ENCODE peak calls at places on chromosomes 13 and 19, in nine cellular contexts. E is endothelial cell of umbilical vein, L is neural progenitor cell, C is GM23248, H is IMR-90, F is neuronal stem cell, J is H9, T is GM12878, X is HCT116. B is an unnamed sample.

GRCh38 chr19:47280183-47280797 is 5.6 kb downstream of the INAFM1 start:
- DNase-seq in E (peak), L (peak), C (peak), H (no peak), F (no peak), J (peak), T (no peak), X (no peak), B (no peak)

GRCh38 chr13:56755181-56755580 is 385.5 kb upstream of the PRR20A start:
- DNase-seq in E (peak), L (peak), C (no peak), H (no peak), F (no peak), J (no peak), T (no peak), X (no peak), B (no peak)

GRCh38 chr13:110824901-110825300 is 90.0 kb downstream of the ANKRD10 start:
- DNase-seq in E (no peak), L (no peak), C (peak), H (no peak), F (no peak), J (no peak), T (no peak), X (no peak), B (no peak)

GRCh38 chr13:29996316-29996715 is 145.9 kb upstream of the UBL3 start:
- DNase-seq in E (no peak), L (no peak), C (no peak), H (no peak), F (no peak), J (no peak), T (no peak), X (no peak), B (no peak)

GRCh38 chr19:46892252-46893179 is 31.7 kb downstream of the ARHGAP35 start:
- DNase-seq in E (no peak), L (no peak), C (no peak), H (no peak), F (no peak), J (no peak), T (peak), X (no peak), B (no peak)

GRCh38 chr13:95044452-95045205 is 256.6 kb downstream of the ABCC4 start:
- DNase-seq in E (no peak), L (no peak), C (no peak), H (no peak), F (no peak), J (no peak), T (no peak), X (no peak), B (no peak)

GRCh38 chr13:22114630-22115311 is 443.9 kb downstream of the FGF9 start:
- DNase-seq in E (no peak), L (no peak), C (peak), H (peak), F (no peak), J (no peak), T (peak), X (no peak), B (no peak)

GRCh38 chr19:10404888-10405808 is 1.8 kb upstream of the CDC37 start:
- DNase-seq in E (no peak), L (peak), C (peak), H (no peak), F (no peak), J (no peak), T (no peak), X (no peak), B (no peak)

GRCh38 chr19:27522223-27522622 is 1690.7 kb downstream of the UQCRFS1 start:
- DNase-seq in E (no peak), L (no peak), C (no peak), H (no peak), F (no peak), J (no peak), T (no peak), X (no peak), B (no peak)

GRCh38 chr13:85650613-85651012 is 148.6 kb downstream of the SLITRK6 start:
- DNase-seq in E (no peak), L (no peak), C (no peak), H (no peak), F (no peak), J (no peak), T (no peak), X (no peak), B (peak)

GRCh38 chr19:48403606-48404005 is 10.1 kb downstream of the GRIN2D start:
- DNase-seq in E (peak), L (peak), C (peak), H (peak), F (no peak), J (peak), T (no peak), X (no peak), B (peak)

GRCh38 chr19:43774103-43774939 is 6.5 kb downstream of the KCNN4 start:
- DNase-seq in E (peak), L (peak), C (peak), H (peak), F (peak), J (peak), T (no peak), X (no peak), B (no peak)

GRCh38 chr19:470701-471100 is 9.9 kb upstream of the SHC2 start:
- DNase-seq in E (no peak), L (no peak), C (no peak), H (no peak), F (no peak), J (no peak), T (no peak), X (no peak), B (no peak)

GRCh38 chr19:2600914-2601870 is 101.3 kb downstream of the GNG7 start:
- DNase-seq in E (no peak), L (no peak), C (no peak), H (no peak), F (no peak), J (no peak), T (no peak), X (no peak), B (no peak)

GRCh38 chr19:1360818-1361461 is 22.8 kb upstream of the NDUFS7 start:
- DNase-seq in E (peak), L (peak), C (peak), H (peak), F (no peak), J (no peak), T (no peak), X (no peak), B (peak)

GRCh38 chr19:6108721-6109633 is 1.3 kb downstream of the RFX2 start:
- DNase-seq in E (peak), L (peak), C (peak), H (peak), F (no peak), J (peak), T (no peak), X (no peak), B (peak)

GRCh38 chr13:113592571-113592970 is 8.0 kb downstream of the TFDP1 start:
- DNase-seq in E (no peak), L (no peak), C (peak), H (no peak), F (no peak), J (peak), T (no peak), X (no peak), B (no peak)

GRCh38 chr13:90591927-90592268 is 755.6 kb upstream of the MIR17HG start:
- DNase-seq in E (no peak), L (no peak), C (no peak), H (no peak), F (no peak), J (peak), T (no peak), X (no peak), B (peak)

GRCh38 chr13:107203146-107203847 is 635.4 kb upstream of the ARGLU1 start:
- DNase-seq in E (peak), L (peak), C (peak), H (no peak), F (peak), J (peak), T (no peak), X (no peak), B (no peak)

GRCh38 chr13:57933606-57934005 is 302.1 kb downstream of the PCDH17 start:
- DNase-seq in E (peak), L (no peak), C (no peak), H (no peak), F (no peak), J (no peak), T (no peak), X (no peak), B (no peak)

GRCh38 chr19:32566246-32566830 is 14.7 kb upstream of the PDCD5 start:
- DNase-seq in E (no peak), L (no peak), C (peak), H (peak), F (no peak), J (no peak), T (no peak), X (no peak), B (no peak)

GRCh38 chr19:54449701-54450069 is 686 bp downstream of the LENG8 start:
- DNase-seq in E (no peak), L (no peak), C (peak), H (peak), F (no peak), J (no peak), T (no peak), X (no peak), B (no peak)

GRCh38 chr13:50437252-50437651 is 406.2 kb downstream of the DLEU7 start:
- DNase-seq in E (no peak), L (no peak), C (peak), H (peak), F (no peak), J (no peak), T (no peak), X (no peak), B (no peak)
- H2AFZ ChIP-seq in E (no peak), L (no peak), C (no peak), H (no peak), F (no peak), J (no peak), T (no peak), X (no peak), B (no peak)

DNA sequence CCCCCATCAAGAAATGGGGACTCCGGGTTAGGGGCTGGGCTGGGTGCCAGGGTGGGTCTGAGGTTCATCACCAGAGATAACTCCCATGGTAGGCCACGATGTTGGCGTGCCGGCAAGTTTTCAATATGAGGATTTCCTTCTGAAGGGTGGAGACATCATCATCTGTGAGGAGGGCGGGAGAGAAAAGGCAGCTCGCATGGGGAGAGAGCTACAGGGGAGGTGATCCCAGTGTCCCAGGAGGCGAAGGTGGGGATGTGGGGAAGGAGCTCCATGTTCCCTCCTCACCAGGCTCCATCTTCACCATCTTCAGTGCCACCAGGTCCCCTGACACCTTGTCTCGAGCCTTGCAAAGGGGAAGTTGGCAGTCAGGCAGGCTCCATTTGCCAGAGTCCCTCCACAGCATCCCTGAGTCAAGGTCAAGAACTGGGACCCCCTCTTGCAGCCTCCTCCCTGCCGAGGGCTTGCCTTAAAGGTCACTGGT is 430 bp downstream of the MAP4K1 start:
- DNase-seq in E (no peak), L (no peak), C (no peak), H (no peak), F (no peak), J (no peak), T (peak), X (no peak), B (no peak)
- H2AFZ ChIP-seq in E (peak), L (no peak), C (no peak), H (peak), F (peak), J (no peak), T (peak), X (no peak), B (no peak)

GRCh38 chr19:16002380-16002779 is 53.6 kb downstream of the OR10H4 start:
- DNase-seq in E (no peak), L (no peak), C (no peak), H (peak), F (no peak), J (no peak), T (no peak), X (no peak), B (no peak)
- H2AFZ ChIP-seq in E (peak), L (no peak), C (peak), H (peak), F (peak), J (no peak), T (peak), X (no peak), B (peak)

GRCh38 chr13:48138270-48138669 is 43.4 kb upstream of the MED4 start:
- DNase-seq in E (no peak), L (no peak), C (no peak), H (no peak), F (no peak), J (no peak), T (no peak), X (no peak), B (no peak)

GRCh38 chr13:48146122-48146521 is 51.2 kb upstream of the MED4 start:
- DNase-seq in E (no peak), L (no peak), C (no peak), H (no peak), F (no peak), J (no peak), T (no peak), X (no peak), B (no peak)

GRCh38 chr13:48144413-48145035 is 49.6 kb upstream of the MED4 start:
- DNase-seq in E (peak), L (no peak), C (peak), H (peak), F (no peak), J (no peak), T (no peak), X (no peak), B (no peak)

GRCh38 chr13:48146636-48147035 is 51.7 kb upstream of the MED4 start:
- DNase-seq in E (no peak), L (no peak), C (no peak), H (no peak), F (no peak), J (no peak), T (no peak), X (no peak), B (no peak)

DNA sequence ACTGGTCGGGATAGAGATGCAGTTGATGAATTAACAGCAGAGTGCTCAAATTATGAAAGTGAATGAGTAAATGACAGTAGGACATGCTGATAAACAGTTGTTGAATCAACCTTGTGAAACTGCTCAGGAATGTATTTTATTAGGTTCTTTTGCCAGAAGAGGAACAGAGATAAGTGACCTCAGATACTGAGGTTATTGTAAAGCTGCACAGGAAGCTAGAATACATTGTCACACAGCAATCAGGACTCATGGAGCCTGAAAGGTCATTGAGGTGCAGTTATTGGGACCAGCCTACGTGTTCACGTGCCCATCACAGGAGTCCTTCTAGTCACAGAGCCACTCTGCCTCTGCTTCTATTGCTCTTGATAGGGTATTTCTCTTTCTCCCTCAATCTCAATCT is 47.5 kb upstream of the MED4 start:
- DNase-seq in E (peak), L (no peak), C (no peak), H (no peak), F (no peak), J (no peak), T (peak), X (no peak), B (no peak)
- H2AFZ ChIP-seq in E (peak), L (no peak), C (no peak), H (no peak), F (no peak), J (no peak), T (no peak), X (no peak), B (no peak)

DNA sequence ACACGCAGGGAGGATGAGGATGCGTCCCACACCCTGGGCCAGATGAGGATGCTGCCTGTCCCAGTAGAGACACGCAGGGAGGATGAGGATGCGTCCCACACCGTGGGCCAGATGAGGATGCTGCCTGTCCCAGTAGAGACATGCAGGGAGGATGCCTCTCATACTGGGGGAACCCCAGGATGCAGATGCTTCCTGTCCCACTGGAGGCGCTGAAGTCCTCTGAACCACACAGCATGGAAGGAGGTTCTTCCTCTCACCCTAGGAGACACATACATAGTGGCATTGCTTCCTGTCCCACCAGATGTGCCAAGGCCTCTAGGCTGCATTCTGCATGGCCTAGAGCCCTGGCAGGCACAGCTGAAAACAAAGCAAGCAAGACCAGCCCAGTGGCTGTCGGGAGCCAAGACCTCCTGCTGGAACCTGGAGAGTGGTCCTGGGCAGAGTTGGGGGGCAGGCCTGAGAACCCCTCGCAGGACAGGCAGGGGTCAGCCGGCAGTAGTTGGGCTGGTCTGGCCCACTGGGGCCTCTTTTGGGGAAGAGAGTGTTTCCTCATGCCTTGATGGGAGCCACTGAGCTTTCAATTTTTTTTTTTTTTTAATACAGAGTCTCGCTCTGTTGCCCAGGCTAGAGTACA is 4.3 kb downstream of the HPN start:
- DNase-seq in E (peak), L (peak), C (peak), H (peak), F (no peak), J (peak), T (peak), X (no peak), B (peak)
- H2AFZ ChIP-seq in E (no peak), L (peak), C (no peak), H (no peak), F (no peak), J (no peak), T (peak), X (no peak), B (no peak)

GRCh38 chr13:40316301-40316700 is 350.1 kb downstream of the FOXO1 start:
- DNase-seq in E (no peak), L (no peak), C (no peak), H (no peak), F (no peak), J (no peak), T (no peak), X (no peak), B (no peak)
- H2AFZ ChIP-seq in E (no peak), L (no peak), C (no peak), H (no peak), F (no peak), J (no peak), T (no peak), X (no peak), B (no peak)

GRCh38 chr19:40599331-40600085 is 1.7 kb upstream of the LTBP4 start:
- DNase-seq in E (no peak), L (peak), C (no peak), H (no peak), F (no peak), J (peak), T (no peak), X (no peak), B (no peak)

GRCh38 chr19:40603071-40603718 is 2.0 kb downstream of the LTBP4 start:
- DNase-seq in E (peak), L (peak), C (peak), H (peak), F (no peak), J (no peak), T (no peak), X (no peak), B (peak)

GRCh38 chr19:40598918-40599307 is 2.3 kb upstream of the LTBP4 start:
- DNase-seq in E (no peak), L (no peak), C (no peak), H (no peak), F (no peak), J (no peak), T (no peak), X (no peak), B (no peak)

GRCh38 chr19:40600086-40600917 is 867 bp upstream of the LTBP4 start:
- DNase-seq in E (no peak), L (peak), C (no peak), H (no peak), F (no peak), J (peak), T (no peak), X (no peak), B (no peak)

GRCh38 chr19:40601061-40601973 is at the start of gene LTBP4:
- DNase-seq in E (no peak), L (peak), C (peak), H (no peak), F (no peak), J (peak), T (no peak), X (no peak), B (no peak)
- H2AFZ ChIP-seq in E (peak), L (no peak), C (peak), H (peak), F (no peak), J (no peak), T (no peak), X (no peak), B (peak)

B was measured in mammary epithelial cell.